ENCODE peak calls at places on chromosomes 11 and 22, in six cellular contexts. N is neural crest cell, O is brain microvascular endothelial cell, K is sigmoid colon, L is upper lobe of left lung, I is nephron progenitor cell. C is an unnamed sample.
A peak's percentile ranks its signal among the peaks of the same experiment; 100 is the strongest.

GRCh38 chr11:10246991-10247390 is 47.0 kb downstream of the SBF2 start:
- DNase-seq in N (no peak), O (no peak), K (no peak), L (no peak), I (no peak), C (no peak)

GRCh38 chr11:119450590-119450989 is 27.6 kb upstream of the THY1 start:
- DNase-seq in N (no peak), O (no peak), K (no peak), L (no peak), I (no peak), C (no peak)

GRCh38 chr22:31160328-31160978 is 471 bp downstream of the RNF185 start:
- DNase-seq in N (no peak), O (no peak), K (peak; percentile 74), L (peak; percentile 27), I (peak; percentile 20), C (no peak)

GRCh38 chr11:19814421-19814820 is 101.8 kb downstream of the NAV2 start:
- DNase-seq in N (no peak), O (no peak), K (no peak), L (no peak), I (no peak), C (no peak)

GRCh38 chr11:103929168-103929903 is 107.1 kb upstream of the DDI1 start:
- DNase-seq in N (no peak), O (no peak), K (no peak), L (no peak), I (no peak), C (no peak)

GRCh38 chr11:134404485-134405341 is 7.3 kb downstream of the B3GAT1 start:
- DNase-seq in N (no peak), O (no peak), K (no peak), L (no peak), I (no peak), C (no peak)

GRCh38 chr11:12090061-12090572 is 20.3 kb upstream of the MICAL2 start:
- DNase-seq in N (no peak), O (no peak), K (no peak), L (no peak), I (no peak), C (no peak)

GRCh38 chr22:35894937-35895708 is 133.5 kb downstream of the RBFOX2 start:
- DNase-seq in N (no peak), O (peak; percentile 42), K (peak; percentile 85), L (no peak), I (no peak), C (no peak)

GRCh38 chr11:75813622-75814039 is 1.4 kb upstream of the UVRAG start:
- DNase-seq in N (no peak), O (no peak), K (no peak), L (no peak), I (no peak), C (no peak)

GRCh38 chr11:78647986-78648875 is 73.6 kb upstream of the NARS2 start:
- DNase-seq in N (no peak), O (no peak), K (no peak), L (peak; percentile 10), I (no peak), C (no peak)

GRCh38 chr11:75719639-75720239 is 2.1 kb downstream of the MOGAT2 start:
- DNase-seq in N (no peak), O (no peak), K (no peak), L (no peak), I (no peak), C (no peak)

GRCh38 chr22:44032126-44032730 is 8.1 kb downstream of the PARVB start:
- DNase-seq in N (no peak), O (no peak), K (no peak), L (no peak), I (no peak), C (no peak)

GRCh38 chr11:72652871-72653615 is 21.2 kb downstream of the PDE2A start:
- DNase-seq in N (peak; percentile 27), O (no peak), K (no peak), L (no peak), I (no peak), C (no peak)

GRCh38 chr11:2742201-2742600 is 42.4 kb upstream of the KCNQ1OT1 start:
- DNase-seq in N (no peak), O (no peak), K (peak; percentile 62), L (no peak), I (no peak), C (no peak)

GRCh38 chr22:36911887-36912661 is 1.4 kb upstream of the CSF2RB start:
- DNase-seq in N (no peak), O (no peak), K (no peak), L (no peak), I (no peak), C (no peak)

GRCh38 chr11:128772814-128773213 is 78.9 kb downstream of the FLI1 start:
- DNase-seq in N (no peak), O (no peak), K (no peak), L (peak; percentile 85), I (no peak), C (peak; percentile 49)

GRCh38 chr22:19832476-19833108 is 22.1 kb downstream of the GNB1L start:
- DNase-seq in N (no peak), O (no peak), K (no peak), L (no peak), I (no peak), C (no peak)

GRCh38 chr11:27701262-27702105 is 1.2 kb upstream of the BDNF start:
- DNase-seq in N (no peak), O (peak; percentile 82), K (no peak), L (no peak), I (peak; percentile 65), C (no peak)

GRCh38 chr11:60871378-60872061 is 4.2 kb downstream of the ZP1 start:
- DNase-seq in N (no peak), O (peak; percentile 38), K (peak; percentile 60), L (peak; percentile 19), I (no peak), C (no peak)

GRCh38 chr22:33274941-33275443 is 216.8 kb upstream of the SYN3 start:
- DNase-seq in N (no peak), O (no peak), K (no peak), L (no peak), I (no peak), C (no peak)

GRCh38 chr11:129694538-129694937 is 121.1 kb upstream of the TMEM45B start:
- DNase-seq in N (no peak), O (no peak), K (no peak), L (no peak), I (no peak), C (no peak)

GRCh38 chr22:50221410-50222300 is 20.8 kb downstream of the SELENOO start:
- DNase-seq in N (no peak), O (no peak), K (peak; percentile 63), L (peak; percentile 20), I (no peak), C (no peak)
- TF ChIP-seq CTCF in N (no peak), O (no peak), K (no peak), L (no peak), I (no peak), C (no peak)

GRCh38 chr22:39149915-39150847 is 2.3 kb downstream of the CBX7 start:
- DNase-seq in N (no peak), O (no peak), K (peak; percentile 68), L (no peak), I (no peak), C (no peak)
- TF ChIP-seq CTCF in N (no peak), O (no peak), K (no peak), L (no peak), I (no peak), C (no peak)

GRCh38 chr11:67642490-67643120 is 3.0 kb upstream of the TBX10 start:
- DNase-seq in N (no peak), O (no peak), K (peak; percentile 19), L (no peak), I (no peak), C (no peak)

GRCh38 chr11:67642148-67642475 is 2.5 kb upstream of the TBX10 start:
- DNase-seq in N (no peak), O (no peak), K (peak; percentile 35), L (no peak), I (no peak), C (no peak)

GRCh38 chr11:67644472-67645418 is 5.2 kb upstream of the TBX10 start:
- DNase-seq in N (no peak), O (no peak), K (peak; percentile 2), L (no peak), I (no peak), C (no peak)

GRCh38 chr11:67645521-67646457 is 4.7 kb downstream of the ACY3 start:
- DNase-seq in N (no peak), O (no peak), K (no peak), L (no peak), I (no peak), C (no peak)

DNA sequence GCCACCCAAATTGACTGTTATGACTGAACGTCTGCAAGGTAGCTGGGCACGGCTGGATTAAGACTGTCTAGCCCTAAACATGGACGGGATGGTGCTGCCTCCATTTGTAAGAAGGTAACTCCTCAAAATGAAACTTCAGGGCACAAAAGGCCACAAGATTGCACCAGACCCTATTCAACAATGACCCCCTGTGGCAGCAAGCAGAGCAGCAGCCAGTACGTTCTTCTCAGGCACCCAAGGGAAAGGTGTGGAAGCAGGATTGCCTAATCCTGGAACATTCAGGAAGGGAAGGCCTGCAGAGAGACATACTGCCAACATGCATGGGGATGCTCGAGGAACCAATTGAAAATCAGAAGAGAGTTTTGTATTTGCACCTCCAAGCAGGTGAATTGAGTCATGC is 4.5 kb upstream of the TBX10 start:
- DNase-seq in N (no peak), O (no peak), K (no peak), L (no peak), I (no peak), C (no peak)
- TF ChIP-seq CTCF in N (peak; percentile 41), O (peak; percentile 51), K (no peak), L (no peak), I (no peak), C (no peak)

DNA sequence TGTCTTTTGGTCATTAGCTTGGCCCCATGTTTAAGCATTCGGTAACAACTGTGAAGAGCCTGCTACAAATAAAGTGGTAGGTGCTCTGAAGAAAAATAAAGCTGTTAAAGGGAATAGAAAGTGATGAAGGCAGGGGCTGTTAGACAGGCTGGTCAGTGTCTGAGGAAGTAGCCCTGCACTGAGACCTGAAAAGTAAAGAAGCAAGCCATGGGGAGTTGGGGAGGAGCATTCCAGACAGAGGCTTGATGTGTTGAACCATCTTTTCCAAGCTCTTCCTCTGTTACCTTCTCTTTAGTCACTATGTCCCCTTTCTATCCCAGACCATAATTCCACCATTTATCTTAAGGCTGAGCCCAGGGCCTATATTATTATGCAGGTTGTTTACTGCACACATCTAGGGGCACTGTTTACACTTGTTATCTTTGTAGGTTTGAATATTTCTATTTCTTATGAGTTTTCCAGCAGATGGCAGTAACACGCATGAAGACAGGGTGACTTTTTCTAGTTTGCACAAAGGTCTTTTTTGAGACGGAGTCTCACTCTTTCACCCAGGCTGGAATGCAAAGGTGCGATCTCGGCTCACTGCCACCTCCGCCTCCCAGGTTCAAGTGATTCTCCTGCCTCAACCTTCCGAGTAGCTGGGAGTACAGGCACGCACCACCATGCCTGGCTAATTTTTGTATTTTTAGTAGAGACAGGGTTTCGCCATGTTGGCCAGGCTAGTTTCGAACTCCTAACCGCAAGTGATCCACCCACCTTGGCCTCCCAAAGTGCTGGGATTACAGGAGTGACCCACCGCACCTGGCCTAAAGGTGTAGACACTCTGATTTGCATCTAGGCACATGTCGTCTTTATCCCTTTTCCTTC is 23.0 kb downstream of the ZFTA start:
- DNase-seq in N (no peak), O (no peak), K (no peak), L (no peak), I (no peak), C (no peak)
- TF ChIP-seq CTCF in N (peak; percentile 46), O (peak; percentile 27), K (no peak), L (no peak), I (no peak), C (no peak)

GRCh38 chr11:111193924-111194490 is 51.5 kb upstream of the POU2AF2 start:
- DNase-seq in N (no peak), O (no peak), K (no peak), L (no peak), I (no peak), C (no peak)
- TF ChIP-seq CTCF in N (no peak), O (no peak), K (no peak), L (no peak), I (no peak), C (no peak)

C was measured in natural killer cell.